ENCODE peak calls at places on chromosome 4, in ten cellular contexts. R, M, N, Q, L, E, U, B, H and C are unnamed samples.

GRCh38 chr4:159103406-159104131 is 690 bp downstream of the RAPGEF2 start:
- DNase-seq in R (peak; percentile 37), M (peak; percentile 55), N (no peak), Q (peak; percentile 18), L (peak; percentile 44), E (peak; percentile 60), U (peak; percentile 45), B (peak; percentile 81), H (no peak), C (no peak)

GRCh38 chr4:53688186-53688790 is 97.0 kb upstream of the LNX1 start:
- DNase-seq in R (peak; percentile 7), M (peak; percentile 88), N (no peak), Q (peak; percentile 99), L (no peak), E (peak; percentile 61), U (peak; percentile 98), B (no peak), H (peak; percentile 98), C (peak; percentile 46)

GRCh38 chr4:51890760-51891159 is 47.8 kb downstream of the DCUN1D4 start:
- DNase-seq in R (no peak), M (peak; percentile 73), N (no peak), Q (no peak), L (no peak), E (no peak), U (no peak), B (no peak), H (no peak), C (no peak)

GRCh38 chr4:18931643-18932373 is 910.3 kb upstream of the LCORL start:
- DNase-seq in R (no peak), M (no peak), N (no peak), Q (no peak), L (no peak), E (no peak), U (no peak), B (no peak), H (no peak), C (no peak)

GRCh38 chr4:149986916-149987315 is 91.3 kb upstream of the DCLK2 start:
- DNase-seq in R (no peak), M (no peak), N (no peak), Q (no peak), L (no peak), E (no peak), U (no peak), B (no peak), H (no peak), C (no peak)

GRCh38 chr4:128558896-128559669 is 250.4 kb upstream of the JADE1 start:
- DNase-seq in R (no peak), M (peak; percentile 64), N (no peak), Q (no peak), L (no peak), E (no peak), U (peak; percentile 50), B (no peak), H (no peak), C (no peak)

GRCh38 chr4:140296335-140296753 is 77.1 kb upstream of the SCOC start:
- DNase-seq in R (no peak), M (no peak), N (no peak), Q (peak; percentile 69), L (peak; percentile 49), E (no peak), U (peak; percentile 94), B (peak; percentile 71), H (peak; percentile 70), C (no peak)

GRCh38 chr4:74044676-74045075 is 6.2 kb upstream of the CXCL3 start:
- DNase-seq in R (no peak), M (no peak), N (no peak), Q (peak; percentile 15), L (no peak), E (no peak), U (no peak), B (no peak), H (no peak), C (peak; percentile 65)

GRCh38 chr4:78707268-78707667 is 68.9 kb upstream of the BMP2K start:
- DNase-seq in R (no peak), M (no peak), N (no peak), Q (no peak), L (no peak), E (no peak), U (no peak), B (no peak), H (no peak), C (no peak)

GRCh38 chr4:136812100-136812880 is 720.0 kb downstream of the PCDH18 start:
- DNase-seq in R (no peak), M (no peak), N (no peak), Q (no peak), L (no peak), E (no peak), U (no peak), B (peak; percentile 42), H (no peak), C (no peak)

GRCh38 chr4:85372986-85373385 is 102.0 kb upstream of the ARHGAP24 start:
- DNase-seq in R (no peak), M (no peak), N (no peak), Q (no peak), L (no peak), E (no peak), U (no peak), B (no peak), H (no peak), C (peak; percentile 34)

GRCh38 chr4:173526034-173526482 is 4.0 kb downstream of the HAND2 start:
- DNase-seq in R (no peak), M (no peak), N (no peak), Q (no peak), L (no peak), E (no peak), U (no peak), B (no peak), H (no peak), C (no peak)

GRCh38 chr4:56764775-56765174 is 56.7 kb downstream of the SPINK2 start:
- DNase-seq in R (no peak), M (no peak), N (no peak), Q (no peak), L (no peak), E (no peak), U (no peak), B (no peak), H (no peak), C (no peak)

GRCh38 chr4:26085581-26085980 is 171.6 kb downstream of the SMIM20 start:
- DNase-seq in R (no peak), M (no peak), N (no peak), Q (no peak), L (no peak), E (no peak), U (no peak), B (no peak), H (no peak), C (no peak)

DNA sequence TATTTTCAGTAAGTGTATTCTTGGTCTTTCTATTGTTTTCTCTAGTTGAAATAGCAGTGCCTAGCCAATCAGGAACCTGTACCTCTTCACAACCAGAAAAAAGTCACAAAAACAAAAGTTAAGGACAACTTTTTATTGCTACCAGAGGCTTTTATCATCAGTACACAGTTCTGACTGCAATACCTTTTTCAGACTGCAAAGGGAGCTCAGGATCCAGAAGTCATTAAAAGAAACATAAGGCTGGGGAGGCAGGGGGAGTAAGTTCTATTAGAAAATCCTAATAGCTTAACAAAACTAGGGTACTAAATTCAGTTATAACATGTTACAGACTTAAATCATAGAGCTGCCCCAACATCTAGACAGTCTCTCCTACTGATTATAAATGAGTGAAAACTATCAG is 28.8 kb downstream of the CCNI start:
- DNase-seq in R (no peak), M (peak; percentile 33), N (no peak), Q (no peak), L (no peak), E (no peak), U (peak; percentile 54), B (no peak), H (no peak), C (no peak)
- TF ChIP-seq CTCF in R (peak; percentile 44), M (peak; percentile 21), N (no peak), Q (peak; percentile 47), L (no peak), E (no peak), U (peak; percentile 31), B (peak; percentile 17), H (peak; percentile 43), C (peak; percentile 41)

GRCh38 chr4:8197521-8197920 is 1.6 kb upstream of the SH3TC1 start:
- DNase-seq in R (no peak), M (no peak), N (no peak), Q (no peak), L (no peak), E (no peak), U (no peak), B (no peak), H (no peak), C (no peak)

GRCh38 chr4:8198906-8199593 is at the start of gene SH3TC1:
- DNase-seq in R (peak; percentile 72), M (peak; percentile 68), N (peak; percentile 77), Q (peak; percentile 79), L (peak; percentile 94), E (peak; percentile 95), U (peak; percentile 73), B (peak; percentile 90), H (peak; percentile 62), C (peak; percentile 72)

GRCh38 chr4:8200302-8200975 is 1.3 kb downstream of the SH3TC1 start:
- DNase-seq in R (no peak), M (no peak), N (no peak), Q (no peak), L (no peak), E (peak; percentile 80), U (peak; percentile 69), B (peak; percentile 81), H (no peak), C (no peak)

GRCh38 chr4:8199594-8200301 is 658 bp downstream of the SH3TC1 start:
- DNase-seq in R (no peak), M (peak; percentile 46), N (no peak), Q (no peak), L (no peak), E (peak; percentile 63), U (no peak), B (no peak), H (no peak), C (peak; percentile 54)

GRCh38 chr4:8198206-8198905 is 734 bp upstream of the SH3TC1 start:
- DNase-seq in R (no peak), M (no peak), N (no peak), Q (no peak), L (peak; percentile 70), E (peak; percentile 77), U (no peak), B (no peak), H (no peak), C (no peak)
- H3K4me3 ChIP-seq in R (peak overlapping the region; percentile 54), M (no peak overlapping the region), N (no peak overlapping the region), Q (no peak overlapping the region), L (peak overlapping the region; percentile 38), E (peak overlapping the region; percentile 65), U (no peak overlapping the region), B (peak overlapping the region; percentile 63), H (no peak overlapping the region), C (no peak overlapping the region)

DNA sequence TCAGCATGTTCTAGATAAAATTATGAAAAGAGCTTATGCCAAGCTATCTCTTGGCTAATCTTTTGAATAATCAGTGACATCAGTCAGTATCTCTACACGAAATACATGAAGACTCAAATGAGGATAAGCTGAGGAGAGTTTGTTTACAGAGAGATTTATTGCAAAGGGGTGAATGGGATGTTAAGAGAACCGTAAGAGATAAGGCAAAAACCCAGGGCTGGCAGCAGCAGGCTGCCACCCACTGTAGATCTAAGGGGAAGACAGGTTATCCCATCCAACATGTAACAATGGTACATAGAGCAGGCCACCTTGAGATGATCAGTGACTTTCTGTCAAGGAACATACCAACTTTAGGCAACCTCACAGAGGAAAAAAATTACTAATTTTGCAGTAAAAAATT is 432.1 kb upstream of the NR3C2 start:
- DNase-seq in R (no peak), M (no peak), N (no peak), Q (no peak), L (no peak), E (no peak), U (no peak), B (no peak), H (no peak), C (no peak)
- TF ChIP-seq CTCF in R (no peak), M (no peak), N (no peak), Q (no peak), L (no peak), E (no peak), U (no peak), B (no peak), H (no peak), C (no peak)

GRCh38 chr4:155952546-155952945 is 1.1 kb downstream of the CTSO start:
- DNase-seq in R (no peak), M (no peak), N (no peak), Q (no peak), L (no peak), E (no peak), U (peak; percentile 64), B (no peak), H (no peak), C (no peak)
- H3K4me3 ChIP-seq in R (peak overlapping the region; percentile 90), M (no peak overlapping the region), N (peak overlapping the region; percentile 16), Q (peak overlapping the region; percentile 73), L (no peak overlapping the region), E (peak overlapping the region; percentile 54), U (peak overlapping the region; percentile 34), B (peak overlapping the region; percentile 82), H (peak overlapping the region; percentile 27), C (peak overlapping the region; percentile 64)